ENCODE peak calls at places on chromosomes 16 and 17, in five cellular contexts. P is lung, M is AG09309, H is AG09319, U is thoracic aorta. V is an unnamed sample.

GRCh38 chr17:3569534-3570137 is 12.0 kb upstream of the TRPV3 start:
- DNase-seq in P (no peak), M (no peak), H (no peak), U (no peak), V (no peak)

GRCh38 chr17:45036696-45037095 is 14.7 kb downstream of the DCAKD start:
- DNase-seq in P (no peak), M (no peak), H (no peak), U (no peak), V (no peak)

GRCh38 chr17:38428150-38428642 is at the start of gene ARHGAP23:
- DNase-seq in P (peak), M (no peak), H (no peak), U (no peak), V (peak)

GRCh38 chr16:30805056-30805369 is 18.0 kb upstream of the ZNF629 start:
- DNase-seq in P (no peak), M (no peak), H (no peak), U (no peak), V (no peak)

GRCh38 chr17:12613566-12613965 is 52.1 kb upstream of the MYOCD start:
- DNase-seq in P (no peak), M (no peak), H (no peak), U (no peak), V (no peak)

GRCh38 chr16:56488035-56488434 is 31.8 kb downstream of the BBS2 start:
- DNase-seq in P (no peak), M (no peak), H (no peak), U (no peak), V (no peak)

GRCh38 chr16:11734653-11735043 is 8.0 kb downstream of the TXNDC11 start:
- DNase-seq in P (no peak), M (no peak), H (no peak), U (no peak), V (no peak)

GRCh38 chr16:72291531-72291981 is 119.6 kb upstream of the PMFBP1 start:
- DNase-seq in P (no peak), M (peak), H (peak), U (no peak), V (no peak)

GRCh38 chr17:40542562-40543411 is 22.5 kb downstream of the CCR7 start:
- DNase-seq in P (no peak), M (peak), H (peak), U (no peak), V (peak)

GRCh38 chr17:14209215-14209614 is 27.4 kb downstream of the CDRT15 start:
- DNase-seq in P (no peak), M (no peak), H (no peak), U (no peak), V (no peak)

GRCh38 chr16:70676571-70677498 is 9.0 kb downstream of the MTSS2 start:
- DNase-seq in P (no peak), M (no peak), H (no peak), U (no peak), V (no peak)

GRCh38 chr17:82063424-82064415 is 1.9 kb downstream of the DUS1L start:
- DNase-seq in P (no peak), M (no peak), H (no peak), U (no peak), V (no peak)

GRCh38 chr17:82061047-82061925 is 4.3 kb downstream of the DUS1L start:
- DNase-seq in P (no peak), M (no peak), H (no peak), U (no peak), V (no peak)

GRCh38 chr17:82060614-82061013 is 5.0 kb downstream of the DUS1L start:
- DNase-seq in P (no peak), M (no peak), H (no peak), U (no peak), V (no peak)

GRCh38 chr17:82062984-82063368 is 2.6 kb downstream of the DUS1L start:
- DNase-seq in P (no peak), M (no peak), H (no peak), U (no peak), V (no peak)

GRCh38 chr17:82062076-82062983 is 3.3 kb downstream of the DUS1L start:
- DNase-seq in P (no peak), M (no peak), H (no peak), U (no peak), V (no peak)
- TF ChIP-seq CTCF in P (no peak), M (no peak), H (no peak), U (no peak), V (no peak)

GRCh38 chr17:57892820-57893595 is 43.2 kb upstream of the MRPS23 start:
- DNase-seq in P (peak), M (peak), H (peak), U (peak), V (no peak)
- TF ChIP-seq CTCF in P (no peak), M (no peak), H (no peak), U (peak), V (no peak)

GRCh38 chr17:28421775-28422305 is 15.8 kb upstream of the SLC46A1 start:
- DNase-seq in P (no peak), M (no peak), H (no peak), U (no peak), V (no peak)

GRCh38 chr17:28427372-28427771 is 21.4 kb upstream of the SLC46A1 start:
- DNase-seq in P (no peak), M (no peak), H (peak), U (no peak), V (no peak)

GRCh38 chr17:28425206-28425605 is 19.2 kb upstream of the SLC46A1 start:
- DNase-seq in P (no peak), M (no peak), H (no peak), U (no peak), V (no peak)

GRCh38 chr17:28426081-28426519 is 20.1 kb upstream of the SLC46A1 start:
- DNase-seq in P (no peak), M (no peak), H (no peak), U (no peak), V (no peak)
- TF ChIP-seq CTCF in P (no peak), M (peak), H (peak), U (peak), V (no peak)

GRCh38 chr16:84684592-84684965 is 15.2 kb upstream of the USP10 start:
- DNase-seq in P (no peak), M (no peak), H (no peak), U (no peak), V (no peak)
- TF ChIP-seq CTCF in P (no peak), M (no peak), H (no peak), U (no peak), V (no peak)

GRCh38 chr17:58487589-58488427 is at the start of gene HSF5:
- DNase-seq in P (no peak), M (no peak), H (no peak), U (no peak), V (peak)
- TF ChIP-seq CTCF in P (no peak), M (no peak), H (no peak), U (no peak), V (peak)

GRCh38 chr16:87543436-87544191 is 50.8 kb upstream of the ZCCHC14 start:
- DNase-seq in P (no peak), M (no peak), H (no peak), U (no peak), V (no peak)
- TF ChIP-seq CTCF in P (no peak), M (no peak), H (peak), U (no peak), V (no peak)

DNA sequence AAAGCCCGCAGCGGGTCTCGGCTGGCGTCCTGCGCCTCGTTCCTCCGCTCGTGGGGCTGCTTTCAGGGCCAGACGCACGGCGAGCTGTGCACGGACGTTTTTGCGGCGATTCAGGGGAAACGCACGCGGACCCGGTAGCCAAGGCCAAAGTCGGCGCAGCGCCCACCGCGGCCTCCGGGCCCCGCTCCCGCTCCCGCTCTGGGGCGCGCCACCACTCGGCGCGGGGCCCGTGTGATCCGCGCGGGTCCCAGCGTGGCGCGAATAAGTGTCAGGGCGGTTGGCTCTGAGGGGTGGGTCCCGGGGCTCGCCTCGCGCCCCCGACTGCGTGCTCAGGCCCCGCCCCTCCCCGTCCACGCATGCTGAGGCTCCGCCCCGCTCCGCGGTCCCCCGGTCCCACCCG is 694 bp upstream of the TBCD start:
- DNase-seq in P (no peak), M (no peak), H (no peak), U (no peak), V (no peak)
- TF ChIP-seq CTCF in P (no peak), M (no peak), H (no peak), U (no peak), V (no peak)

DNA sequence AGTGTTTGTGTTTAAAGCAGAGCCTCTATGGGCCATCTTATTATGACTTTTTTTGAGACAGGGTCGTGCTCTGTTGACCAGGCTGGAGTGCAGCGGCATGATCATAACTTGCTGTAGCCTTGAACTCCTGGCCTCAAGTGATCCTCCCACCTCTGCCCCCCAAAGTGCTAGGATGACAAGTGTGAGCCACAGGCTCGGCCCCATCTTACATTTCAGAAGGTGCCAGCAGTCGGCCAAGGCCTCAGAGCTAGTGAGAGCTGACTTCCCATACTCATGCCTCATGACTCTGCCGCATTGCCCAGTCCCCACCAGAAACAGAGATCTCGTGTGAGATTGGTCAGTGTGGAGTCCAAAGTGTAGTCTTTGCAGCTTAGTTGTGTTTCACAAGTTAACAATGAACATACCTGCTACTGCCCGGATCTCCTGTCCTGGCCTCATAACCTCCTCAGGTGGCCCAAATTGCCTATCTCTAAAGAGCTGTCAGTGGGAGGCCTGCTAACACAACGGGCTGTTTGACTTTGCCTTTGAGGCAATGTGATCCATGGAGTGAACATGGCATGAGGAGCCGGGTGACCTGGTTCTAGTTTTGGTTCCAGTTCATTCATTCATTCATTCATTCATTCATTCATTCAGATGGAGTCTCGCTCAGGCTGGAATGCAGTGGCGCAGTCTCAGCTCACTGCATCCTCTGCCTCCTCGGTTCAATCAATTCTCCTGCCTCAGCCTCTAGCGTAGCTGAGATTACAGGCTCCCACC is 13.7 kb downstream of the MINK1 start:
- DNase-seq in P (no peak), M (no peak), H (no peak), U (no peak), V (no peak)
- TF ChIP-seq CTCF in P (no peak), M (no peak), H (no peak), U (no peak), V (no peak)

GRCh38 chr16:14018848-14019247 is 52.3 kb upstream of the MRTFB start:
- DNase-seq in P (no peak), M (no peak), H (no peak), U (no peak), V (no peak)
- TF ChIP-seq CTCF in P (no peak), M (no peak), H (no peak), U (no peak), V (no peak)

DNA sequence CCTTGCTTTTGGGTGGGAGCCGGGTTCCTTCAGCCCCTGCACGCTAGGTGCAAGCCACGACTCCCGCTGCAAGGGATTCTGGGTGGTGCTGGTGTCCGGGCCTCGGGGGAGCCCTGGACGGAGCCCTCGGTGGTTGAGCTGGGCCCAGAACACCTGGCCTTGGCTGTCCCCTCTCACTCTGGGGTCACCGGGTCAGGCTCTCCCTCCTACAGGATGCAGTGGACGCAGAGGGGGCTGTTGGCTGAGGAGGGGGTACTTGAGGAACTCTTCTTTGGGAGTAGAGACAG is 27.9 kb upstream of the SLC38A10 start:
- DNase-seq in P (no peak), M (no peak), H (no peak), U (no peak), V (no peak)
- TF ChIP-seq CTCF in P (no peak), M (no peak), H (no peak), U (no peak), V (no peak)

V was measured in GM10248.